ENCODE peak calls at places on chromosomes 3 and 15, in four cellular contexts. D, X, Y and W are unnamed samples.
A peak's percentile ranks its signal among the peaks of the same experiment; 100 is the strongest.

GRCh38 chr3:5579342-5579741 is 391.8 kb downstream of the EDEM1 start:
- DNase-seq in D (no peak), X (no peak), Y (no peak), W (no peak)

GRCh38 chr15:70442616-70443321 is 320.6 kb downstream of the UACA start:
- DNase-seq in D (no peak), X (no peak), Y (no peak), W (no peak)

GRCh38 chr15:88912500-88912921 is 668 bp downstream of the MFGE8 start:
- DNase-seq in D (no peak), X (no peak), Y (no peak), W (no peak)

GRCh38 chr3:180932819-180933218 is 20.3 kb downstream of the FXR1 start:
- DNase-seq in D (no peak), X (no peak), Y (no peak), W (no peak)

GRCh38 chr3:100896994-100897393 is 96.2 kb downstream of the ABI3BP start:
- DNase-seq in D (no peak), X (no peak), Y (no peak), W (no peak)

GRCh38 chr15:38002883-38003477 is 68.5 kb downstream of the TMCO5A start:
- DNase-seq in D (peak; percentile 23), X (peak; percentile 34), Y (no peak), W (peak; percentile 29)

GRCh38 chr15:86231864-86232801 is 152.5 kb downstream of the AGBL1 start:
- DNase-seq in D (no peak), X (peak; percentile 9), Y (no peak), W (peak; percentile 65)

GRCh38 chr15:86541540-86541939 is 461.9 kb downstream of the AGBL1 start:
- DNase-seq in D (no peak), X (no peak), Y (no peak), W (no peak)

GRCh38 chr15:37009288-37009687 is 91.1 kb downstream of the MEIS2 start:
- DNase-seq in D (no peak), X (no peak), Y (no peak), W (no peak)

GRCh38 chr15:78715930-78716329 is 74.9 kb upstream of the CHRNB4 start:
- DNase-seq in D (peak; percentile 85), X (peak; percentile 39), Y (no peak), W (no peak)

GRCh38 chr15:85766007-85766831 is 28.5 kb downstream of the KLHL25 start:
- DNase-seq in D (no peak), X (no peak), Y (no peak), W (no peak)

GRCh38 chr3:9649791-9650521 is 651 bp downstream of the MTMR14 start:
- DNase-seq in D (no peak), X (no peak), Y (no peak), W (no peak)

GRCh38 chr3:48845170-48845569 is 2.5 kb downstream of the PRKAR2A start:
- DNase-seq in D (no peak), X (no peak), Y (no peak), W (no peak)

GRCh38 chr15:66789029-66790025 is 87.3 kb downstream of the SMAD6 start:
- DNase-seq in D (no peak), X (peak; percentile 75), Y (no peak), W (peak; percentile 59)

GRCh38 chr3:159244927-159245326 is 443.1 kb downstream of the MFSD1 start:
- DNase-seq in D (no peak), X (no peak), Y (no peak), W (no peak)

GRCh38 chr3:12875857-12876451 is 34.6 kb upstream of the RPL32 start:
- DNase-seq in D (no peak), X (no peak), Y (no peak), W (no peak)

GRCh38 chr3:178699810-178700209 is 163.6 kb downstream of the KCNMB2 start:
- DNase-seq in D (no peak), X (peak; percentile 37), Y (no peak), W (no peak)

GRCh38 chr15:98692213-98692612 is 43.9 kb downstream of the IGF1R start:
- DNase-seq in D (no peak), X (no peak), Y (no peak), W (no peak)

GRCh38 chr3:143000525-143000924 is 845 bp upstream of the U2SURP start:
- DNase-seq in D (no peak), X (no peak), Y (no peak), W (peak; percentile 20)

GRCh38 chr3:29512620-29513019 is 231.7 kb downstream of the RBMS3 start:
- DNase-seq in D (no peak), X (no peak), Y (no peak), W (no peak)

GRCh38 chr3:155676252-155676981 is 68.5 kb downstream of the PLCH1 start:
- DNase-seq in D (no peak), X (peak; percentile 50), Y (no peak), W (peak; percentile 24)

GRCh38 chr3:49924683-49925082 is 4.9 kb downstream of the MON1A start:
- DNase-seq in D (no peak), X (peak; percentile 66), Y (no peak), W (no peak)

GRCh38 chr15:35713733-35714132 is 167.8 kb upstream of the DPH6 start:
- DNase-seq in D (peak; percentile 85), X (peak; percentile 23), Y (no peak), W (no peak)

GRCh38 chr3:184688251-184688851 is 23.5 kb downstream of the MAGEF1 start:
- DNase-seq in D (no peak), X (peak; percentile 80), Y (no peak), W (no peak)

GRCh38 chr15:74378853-74379252 is 11.4 kb upstream of the CYP11A1 start:
- DNase-seq in D (no peak), X (no peak), Y (no peak), W (no peak)

GRCh38 chr3:77142636-77143035 is 102.7 kb downstream of the ROBO2 start:
- DNase-seq in D (no peak), X (no peak), Y (no peak), W (no peak)

GRCh38 chr3:140438736-140439505 is 238.9 kb upstream of the TRIM42 start:
- DNase-seq in D (no peak), X (peak; percentile 40), Y (no peak), W (no peak)

GRCh38 chr3:49165771-49166751 is at the start of gene CCDC71:
- DNase-seq in D (no peak), X (peak; percentile 68), Y (peak; percentile 67), W (peak; percentile 57)

GRCh38 chr3:194267744-194268658 is 83.1 kb downstream of the CPN2 start:
- DNase-seq in D (no peak), X (no peak), Y (no peak), W (no peak)

GRCh38 chr15:79164465-79164864 is 73.9 kb upstream of the RASGRF1 start:
- DNase-seq in D (no peak), X (no peak), Y (no peak), W (no peak)

GRCh38 chr3:139265131-139266016 is 78.4 kb upstream of the MRPS22 start:
- DNase-seq in D (no peak), X (no peak), Y (no peak), W (no peak)